ENCODE peak calls at places on chromosome 12, in ten cellular contexts. One of them, this sample, is unnamed.
A peak's percentile ranks its signal among the peaks of the same experiment; 100 is the strongest.

GRCh38 chr12:82436354-82436753 is 78.0 kb downstream of the METTL25 start:
- DNase-seq in A549: no peak
- DNase-seq in WTC11: no peak
- DNase-seq in glutamatergic neuron: no peak
- DNase-seq in GM20000: no peak
- DNase-seq in AG04450: no peak
- DNase-seq in fibroblast of pulmonary artery: no peak
- DNase-seq in HFFc6: no peak
- DNase-seq in RWPE1: no peak
- DNase-seq in colonic mucosa: no peak
- DNase-seq in this sample: no peak

GRCh38 chr12:120536064-120536791 is 2.1 kb downstream of the RNF10 start:
- DNase-seq in A549: no peak
- DNase-seq in WTC11: no peak
- DNase-seq in glutamatergic neuron: no peak
- DNase-seq in GM20000: no peak
- DNase-seq in AG04450: no peak
- DNase-seq in fibroblast of pulmonary artery: no peak
- DNase-seq in HFFc6: no peak
- DNase-seq in RWPE1: no peak
- DNase-seq in colonic mucosa: peak; percentile 61
- DNase-seq in this sample: no peak

GRCh38 chr12:106898001-106898966 is 57.4 kb upstream of the TMEM263 start:
- DNase-seq in A549: no peak
- DNase-seq in WTC11: no peak
- DNase-seq in glutamatergic neuron: peak; percentile 67
- DNase-seq in GM20000: no peak
- DNase-seq in AG04450: no peak
- DNase-seq in fibroblast of pulmonary artery: no peak
- DNase-seq in HFFc6: no peak
- DNase-seq in RWPE1: no peak
- DNase-seq in colonic mucosa: peak; percentile 38
- DNase-seq in this sample: no peak

GRCh38 chr12:88805692-88806091 is 225.4 kb upstream of the KITLG start:
- DNase-seq in A549: no peak
- DNase-seq in WTC11: no peak
- DNase-seq in glutamatergic neuron: no peak
- DNase-seq in GM20000: peak; percentile 5
- DNase-seq in AG04450: no peak
- DNase-seq in fibroblast of pulmonary artery: no peak
- DNase-seq in HFFc6: no peak
- DNase-seq in RWPE1: no peak
- DNase-seq in colonic mucosa: no peak
- DNase-seq in this sample: no peak

GRCh38 chr12:121529184-121529583 is 51.6 kb downstream of the KDM2B start:
- DNase-seq in A549: no peak
- DNase-seq in WTC11: no peak
- DNase-seq in glutamatergic neuron: no peak
- DNase-seq in GM20000: no peak
- DNase-seq in AG04450: no peak
- DNase-seq in fibroblast of pulmonary artery: no peak
- DNase-seq in HFFc6: no peak
- DNase-seq in RWPE1: no peak
- DNase-seq in colonic mucosa: no peak
- DNase-seq in this sample: no peak

GRCh38 chr12:1518763-1519516 is 75.4 kb downstream of the FBXL14 start:
- DNase-seq in A549: peak; percentile 81
- DNase-seq in WTC11: no peak
- DNase-seq in glutamatergic neuron: no peak
- DNase-seq in GM20000: no peak
- DNase-seq in AG04450: peak; percentile 49
- DNase-seq in fibroblast of pulmonary artery: peak; percentile 74
- DNase-seq in HFFc6: peak; percentile 82
- DNase-seq in RWPE1: peak; percentile 57
- DNase-seq in colonic mucosa: no peak
- DNase-seq in this sample: no peak

GRCh38 chr12:132430838-132431826 is 58.8 kb upstream of the FBRSL1 start:
- DNase-seq in A549: no peak
- DNase-seq in WTC11: no peak
- DNase-seq in glutamatergic neuron: no peak
- DNase-seq in GM20000: no peak
- DNase-seq in AG04450: no peak
- DNase-seq in fibroblast of pulmonary artery: no peak
- DNase-seq in HFFc6: no peak
- DNase-seq in RWPE1: no peak
- DNase-seq in colonic mucosa: peak; percentile 60
- DNase-seq in this sample: no peak

GRCh38 chr12:91406920-91407341 is 224.3 kb upstream of the DCN start:
- DNase-seq in A549: peak; percentile 69
- DNase-seq in WTC11: no peak
- DNase-seq in glutamatergic neuron: no peak
- DNase-seq in GM20000: peak; percentile 11
- DNase-seq in AG04450: no peak
- DNase-seq in fibroblast of pulmonary artery: peak; percentile 49
- DNase-seq in HFFc6: no peak
- DNase-seq in RWPE1: peak; percentile 84
- DNase-seq in colonic mucosa: peak; percentile 24
- DNase-seq in this sample: no peak

GRCh38 chr12:95943231-95943842 is at the start of gene AMDHD1:
- DNase-seq in A549: peak; percentile 81
- DNase-seq in WTC11: peak; percentile 65
- DNase-seq in glutamatergic neuron: peak; percentile 80
- DNase-seq in GM20000: peak; percentile 77
- DNase-seq in AG04450: no peak
- DNase-seq in fibroblast of pulmonary artery: peak; percentile 40
- DNase-seq in HFFc6: peak; percentile 39
- DNase-seq in RWPE1: peak; percentile 53
- DNase-seq in colonic mucosa: peak; percentile 48
- DNase-seq in this sample: peak; percentile 72

GRCh38 chr12:95548056-95548538 is 3.2 kb downstream of the USP44 start:
- DNase-seq in A549: no peak
- DNase-seq in WTC11: peak; percentile 67
- DNase-seq in glutamatergic neuron: peak; percentile 83
- DNase-seq in GM20000: peak; percentile 43
- DNase-seq in AG04450: no peak
- DNase-seq in fibroblast of pulmonary artery: no peak
- DNase-seq in HFFc6: no peak
- DNase-seq in RWPE1: no peak
- DNase-seq in colonic mucosa: no peak
- DNase-seq in this sample: peak; percentile 55

GRCh38 chr12:131035268-131035681 is 81.6 kb downstream of the ADGRD1 start:
- DNase-seq in A549: no peak
- DNase-seq in WTC11: no peak
- DNase-seq in glutamatergic neuron: no peak
- DNase-seq in GM20000: peak; percentile 73
- DNase-seq in AG04450: no peak
- DNase-seq in fibroblast of pulmonary artery: no peak
- DNase-seq in HFFc6: no peak
- DNase-seq in RWPE1: no peak
- DNase-seq in colonic mucosa: no peak
- DNase-seq in this sample: no peak

GRCh38 chr12:39873065-39873464 is 232.8 kb downstream of the SLC2A13 start:
- DNase-seq in A549: no peak
- DNase-seq in WTC11: no peak
- DNase-seq in glutamatergic neuron: no peak
- DNase-seq in GM20000: no peak
- DNase-seq in AG04450: no peak
- DNase-seq in fibroblast of pulmonary artery: no peak
- DNase-seq in HFFc6: no peak
- DNase-seq in RWPE1: no peak
- DNase-seq in colonic mucosa: no peak
- DNase-seq in this sample: no peak

GRCh38 chr12:58873496-58873895 is 46.8 kb downstream of the LRIG3 start:
- DNase-seq in A549: no peak
- DNase-seq in WTC11: no peak
- DNase-seq in glutamatergic neuron: no peak
- DNase-seq in GM20000: no peak
- DNase-seq in AG04450: no peak
- DNase-seq in fibroblast of pulmonary artery: no peak
- DNase-seq in HFFc6: no peak
- DNase-seq in RWPE1: no peak
- DNase-seq in colonic mucosa: no peak
- DNase-seq in this sample: no peak

GRCh38 chr12:77122236-77122635 is 56.9 kb upstream of the E2F7 start:
- DNase-seq in A549: peak; percentile 57
- DNase-seq in WTC11: no peak
- DNase-seq in glutamatergic neuron: no peak
- DNase-seq in GM20000: no peak
- DNase-seq in AG04450: peak; percentile 76
- DNase-seq in fibroblast of pulmonary artery: peak; percentile 94
- DNase-seq in HFFc6: peak; percentile 94
- DNase-seq in RWPE1: peak; percentile 57
- DNase-seq in colonic mucosa: no peak
- DNase-seq in this sample: no peak

DNA sequence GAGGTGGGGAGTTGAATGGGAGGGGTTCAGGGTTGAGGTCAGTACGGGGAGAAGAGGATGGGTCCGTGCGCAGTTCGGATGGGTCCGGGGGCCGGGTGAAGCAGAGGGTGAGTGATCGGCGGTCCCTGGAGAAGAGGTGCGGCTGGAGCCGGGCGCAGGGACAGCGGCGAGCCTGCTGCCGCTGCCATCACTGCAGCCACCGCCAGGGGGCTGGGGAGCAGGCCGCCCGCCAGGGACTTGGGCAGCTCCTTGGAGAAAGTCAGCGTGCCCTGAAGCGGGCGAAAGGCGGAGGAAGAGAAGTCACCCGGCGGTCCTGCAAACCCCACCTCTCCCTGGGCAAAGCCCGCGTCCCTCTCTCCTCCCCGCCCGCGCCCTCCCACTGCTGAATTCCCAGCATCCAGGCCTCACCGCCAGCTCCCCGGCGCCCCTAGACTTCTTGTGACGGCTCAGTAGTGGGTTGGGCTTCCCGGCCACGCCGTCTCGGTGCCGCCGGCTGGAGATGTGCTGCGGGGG is 6.0 kb upstream of the GPR84 start:
- DNase-seq in A549: peak; percentile 90
- DNase-seq in WTC11: peak; percentile 89
- DNase-seq in glutamatergic neuron: peak; percentile 89
- DNase-seq in GM20000: peak; percentile 76
- DNase-seq in AG04450: peak; percentile 46
- DNase-seq in fibroblast of pulmonary artery: peak; percentile 84
- DNase-seq in HFFc6: peak; percentile 83
- DNase-seq in RWPE1: peak; percentile 59
- DNase-seq in colonic mucosa: peak; percentile 81
- DNase-seq in this sample: peak; percentile 92
- TF ChIP-seq CTCF in A549: peak; percentile 81
- TF ChIP-seq CTCF in WTC11: peak; percentile 98
- TF ChIP-seq CTCF in glutamatergic neuron: peak; percentile 97
- TF ChIP-seq CTCF in GM20000: peak; percentile 93
- TF ChIP-seq CTCF in AG04450: peak; percentile 93
- TF ChIP-seq CTCF in fibroblast of pulmonary artery: peak; percentile 80
- TF ChIP-seq CTCF in HFFc6: peak; percentile 95
- TF ChIP-seq CTCF in RWPE1: peak; percentile 72
- TF ChIP-seq CTCF in colonic mucosa: peak; percentile 59
- TF ChIP-seq CTCF in this sample: peak; percentile 94

GRCh38 chr12:111673503-111673902 is 12.3 kb downstream of the BRAP start:
- DNase-seq in A549: peak; percentile 56
- DNase-seq in WTC11: no peak
- DNase-seq in glutamatergic neuron: no peak
- DNase-seq in GM20000: no peak
- DNase-seq in AG04450: no peak
- DNase-seq in fibroblast of pulmonary artery: peak; percentile 59
- DNase-seq in HFFc6: peak; percentile 27
- DNase-seq in RWPE1: no peak
- DNase-seq in colonic mucosa: no peak
- DNase-seq in this sample: no peak
- TF ChIP-seq CTCF in A549: peak; percentile 61
- TF ChIP-seq CTCF in WTC11: peak; percentile 20
- TF ChIP-seq CTCF in glutamatergic neuron: peak; percentile 53
- TF ChIP-seq CTCF in GM20000: peak; percentile 19
- TF ChIP-seq CTCF in AG04450: peak; percentile 62
- TF ChIP-seq CTCF in fibroblast of pulmonary artery: peak; percentile 60
- TF ChIP-seq CTCF in HFFc6: peak; percentile 77
- TF ChIP-seq CTCF in RWPE1: no peak
- TF ChIP-seq CTCF in colonic mucosa: peak; percentile 22
- TF ChIP-seq CTCF in this sample: no peak

DNA sequence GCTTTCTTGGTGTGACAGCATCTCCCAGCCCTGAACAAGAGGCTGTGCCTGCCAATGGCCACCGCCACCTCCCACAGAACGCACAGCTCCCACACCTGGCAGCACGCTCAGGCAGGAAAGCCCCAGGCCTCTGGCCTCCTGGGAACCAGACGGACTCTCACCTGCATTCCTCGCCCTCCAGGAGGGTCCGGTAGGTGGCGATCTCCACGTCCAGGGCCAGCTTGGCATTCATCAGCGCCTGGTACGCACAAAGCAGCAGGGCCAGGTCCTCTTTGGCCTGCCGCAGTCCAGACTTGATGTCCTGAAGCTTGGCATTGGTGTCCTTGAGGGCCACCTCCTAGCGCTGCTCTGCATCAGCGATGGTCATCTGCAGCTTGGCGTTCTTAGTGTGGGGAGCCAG is 12.1 kb upstream of the KRT77 start:
- DNase-seq in A549: peak; percentile 38
- DNase-seq in WTC11: peak; percentile 75
- DNase-seq in glutamatergic neuron: no peak
- DNase-seq in GM20000: no peak
- DNase-seq in AG04450: no peak
- DNase-seq in fibroblast of pulmonary artery: no peak
- DNase-seq in HFFc6: no peak
- DNase-seq in RWPE1: no peak
- DNase-seq in colonic mucosa: peak; percentile 37
- DNase-seq in this sample: peak; percentile 31
- TF ChIP-seq CTCF in A549: no peak
- TF ChIP-seq CTCF in WTC11: no peak
- TF ChIP-seq CTCF in glutamatergic neuron: no peak
- TF ChIP-seq CTCF in GM20000: no peak
- TF ChIP-seq CTCF in AG04450: peak; percentile 9
- TF ChIP-seq CTCF in fibroblast of pulmonary artery: no peak
- TF ChIP-seq CTCF in HFFc6: peak; percentile 49
- TF ChIP-seq CTCF in RWPE1: no peak
- TF ChIP-seq CTCF in colonic mucosa: peak; percentile 21
- TF ChIP-seq CTCF in this sample: no peak

DNA sequence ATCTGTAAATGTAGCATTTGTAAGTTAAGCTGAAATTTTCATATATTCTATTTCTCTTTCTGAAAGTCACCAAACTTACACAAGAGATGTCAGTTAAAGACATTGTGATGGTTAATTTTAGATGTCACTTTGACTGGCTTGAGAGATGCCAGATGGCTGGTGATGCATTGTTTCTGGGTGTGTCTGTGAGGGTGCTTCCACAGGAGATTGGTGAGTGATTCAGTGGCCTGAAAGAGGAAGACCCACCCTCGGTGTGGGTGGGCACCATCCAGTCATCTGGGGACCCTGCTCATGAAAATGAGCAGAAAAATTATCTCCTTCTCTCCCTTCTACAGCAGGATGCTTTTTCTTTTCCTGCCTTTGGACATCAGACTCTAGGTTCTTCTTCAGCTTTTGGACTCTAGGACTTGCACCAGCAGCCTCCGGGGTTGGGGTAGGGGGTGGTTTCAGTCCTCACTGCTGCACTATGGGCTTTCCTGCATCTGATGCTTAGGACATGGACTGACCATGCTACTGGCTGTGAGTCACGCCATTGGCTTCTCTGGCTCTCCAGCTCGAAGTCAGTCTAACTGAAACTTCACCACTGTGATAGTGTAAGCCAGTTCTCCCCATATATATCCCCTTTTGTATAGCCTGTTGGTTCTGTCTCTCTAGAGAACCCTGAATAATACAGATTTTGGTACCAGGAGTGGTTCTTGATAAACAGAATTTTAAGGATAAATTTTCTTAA is 20.9 kb downstream of the PDE6H start:
- DNase-seq in A549: peak; percentile 12
- DNase-seq in WTC11: no peak
- DNase-seq in glutamatergic neuron: no peak
- DNase-seq in GM20000: no peak
- DNase-seq in AG04450: no peak
- DNase-seq in fibroblast of pulmonary artery: peak; percentile 64
- DNase-seq in HFFc6: peak; percentile 58
- DNase-seq in RWPE1: no peak
- DNase-seq in colonic mucosa: no peak
- DNase-seq in this sample: no peak
- TF ChIP-seq CTCF in A549: no peak
- TF ChIP-seq CTCF in WTC11: no peak
- TF ChIP-seq CTCF in glutamatergic neuron: no peak
- TF ChIP-seq CTCF in GM20000: no peak
- TF ChIP-seq CTCF in AG04450: no peak
- TF ChIP-seq CTCF in fibroblast of pulmonary artery: no peak
- TF ChIP-seq CTCF in HFFc6: no peak
- TF ChIP-seq CTCF in RWPE1: no peak
- TF ChIP-seq CTCF in colonic mucosa: no peak
- TF ChIP-seq CTCF in this sample: no peak